ENCODE peak calls at places on chromosome 7, in five cellular contexts. Z, F, C, X and J are unnamed samples.

GRCh38 chr7:132124575-132124974 is 451.7 kb downstream of the PLXNA4 start:
- DNase-seq in Z (no peak), F (no peak), C (no peak), X (no peak), J (no peak)

GRCh38 chr7:74356589-74357315 is 67.5 kb downstream of the CLIP2 start:
- DNase-seq in Z (no peak), F (no peak), C (no peak), X (no peak), J (no peak)

GRCh38 chr7:152902054-152902453 is 142.5 kb downstream of the ACTR3B start:
- DNase-seq in Z (no peak), F (no peak), C (no peak), X (no peak), J (no peak)

GRCh38 chr7:137978464-137979237 is 23.2 kb downstream of the CREB3L2 start:
- DNase-seq in Z (peak; percentile 76), F (peak; percentile 97), C (no peak), X (no peak), J (peak; percentile 94)

GRCh38 chr7:41003031-41003925 is 699.6 kb downstream of the INHBA start:
- DNase-seq in Z (no peak), F (peak; percentile 35), C (peak; percentile 18), X (no peak), J (no peak)

GRCh38 chr7:41641006-41641714 is 61.7 kb downstream of the INHBA start:
- DNase-seq in Z (no peak), F (peak; percentile 48), C (no peak), X (no peak), J (no peak)

GRCh38 chr7:151871904-151872303 is 5.0 kb downstream of the PRKAG2 start:
- DNase-seq in Z (no peak), F (no peak), C (no peak), X (no peak), J (no peak)

GRCh38 chr7:4009720-4010119 is 672.4 kb upstream of the FOXK1 start:
- DNase-seq in Z (no peak), F (no peak), C (no peak), X (no peak), J (peak; percentile 33)

GRCh38 chr7:103613655-103614642 is 167.9 kb upstream of the SLC26A5 start:
- DNase-seq in Z (no peak), F (peak; percentile 10), C (no peak), X (no peak), J (no peak)

GRCh38 chr7:132964886-132965285 is 117.0 kb downstream of the CHCHD3 start:
- DNase-seq in Z (no peak), F (no peak), C (no peak), X (no peak), J (no peak)

GRCh38 chr7:97871659-97872024 is 566 bp downstream of the ASNS start:
- DNase-seq in Z (peak; percentile 8), F (no peak), C (peak; percentile 10), X (no peak), J (peak; percentile 72)

GRCh38 chr7:127154101-127154500 is 98.6 kb downstream of the GRM8 start:
- DNase-seq in Z (no peak), F (no peak), C (no peak), X (no peak), J (no peak)

GRCh38 chr7:127152423-127152822 is 100.3 kb downstream of the GRM8 start:
- DNase-seq in Z (no peak), F (no peak), C (no peak), X (no peak), J (no peak)

GRCh38 chr7:127153315-127153714 is 99.4 kb downstream of the GRM8 start:
- DNase-seq in Z (no peak), F (no peak), C (no peak), X (no peak), J (no peak)

GRCh38 chr7:127151379-127151778 is 101.4 kb downstream of the GRM8 start:
- DNase-seq in Z (no peak), F (no peak), C (no peak), X (no peak), J (no peak)

DNA sequence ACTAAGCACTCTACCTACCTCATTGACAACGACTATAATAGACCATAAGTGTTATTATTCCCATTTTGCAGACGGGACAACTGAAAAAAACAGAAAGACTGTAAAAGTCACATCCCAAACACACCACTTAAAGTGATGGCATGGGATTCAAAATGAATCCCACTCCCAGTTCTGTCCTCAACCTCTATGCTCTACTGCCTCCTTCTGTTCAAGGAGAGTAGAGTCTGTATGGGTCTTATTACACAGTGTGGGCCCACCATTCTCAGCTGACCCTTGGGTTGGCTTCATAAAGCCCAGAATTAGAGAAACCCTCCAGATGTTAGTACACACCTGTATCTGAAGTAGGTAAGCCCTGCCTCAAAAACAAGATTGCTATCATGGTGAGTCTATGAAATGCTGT is 102.2 kb downstream of the GRM8 start:
- DNase-seq in Z (no peak), F (no peak), C (no peak), X (no peak), J (no peak)
- TF ChIP-seq CTCF in Z (no peak), F (no peak), C (no peak), X (no peak), J (no peak)

GRCh38 chr7:93574646-93575554 is at the start of gene CALCR:
- DNase-seq in Z (no peak), F (no peak), C (no peak), X (no peak), J (no peak)
- H3K4me3 ChIP-seq in Z (peak within 1 kb of the TSS; percentile 20), F (peak within 1 kb of the TSS; percentile 21), C (no peak within 1 kb of the TSS), X (peak within 1 kb of the TSS; percentile 40), J (peak within 1 kb of the TSS; percentile 60)

DNA sequence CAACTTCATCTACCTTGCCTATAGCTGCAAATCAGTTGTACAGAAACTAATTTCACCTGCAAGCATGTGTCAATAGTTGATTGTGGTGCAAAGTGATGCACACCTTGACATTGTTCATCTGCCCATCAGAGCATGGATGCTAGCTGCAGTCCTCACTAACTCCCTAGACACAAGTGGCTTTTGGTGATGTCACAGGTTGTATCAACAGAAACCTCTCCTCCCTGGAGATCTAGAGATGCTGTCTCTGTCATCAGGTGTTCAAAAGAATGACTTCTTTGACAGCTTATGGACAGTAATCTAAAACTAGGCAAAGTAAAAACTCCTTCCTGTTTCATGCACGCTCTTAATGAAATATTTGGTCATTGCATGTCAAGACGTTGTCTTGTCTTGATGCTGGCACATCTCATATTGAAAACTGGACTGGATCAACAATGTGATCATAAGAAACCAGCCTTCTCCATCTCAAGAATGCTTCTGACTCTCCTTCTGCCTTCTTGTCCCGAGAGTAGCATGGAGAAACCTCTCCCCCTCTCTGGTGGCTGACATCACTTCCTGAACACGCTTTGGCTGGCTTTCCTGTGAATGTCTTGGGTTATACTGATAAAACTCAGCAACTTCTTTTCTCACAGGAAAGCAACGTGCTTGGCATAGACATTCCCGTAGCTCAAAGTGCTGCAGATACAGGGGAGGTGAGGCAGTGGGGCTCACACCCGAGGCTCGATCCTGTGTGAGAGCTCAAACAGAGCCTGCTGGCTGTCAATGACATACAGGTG is 176.2 kb upstream of the CDCA7L start:
- DNase-seq in Z (peak; percentile 79), F (peak; percentile 45), C (no peak), X (no peak), J (no peak)
- H3K27ac ChIP-seq in Z (peak overlapping the region; percentile 79), F (no peak overlapping the region), C (no peak overlapping the region), X (no peak overlapping the region), J (peak overlapping the region; percentile 66)

DNA sequence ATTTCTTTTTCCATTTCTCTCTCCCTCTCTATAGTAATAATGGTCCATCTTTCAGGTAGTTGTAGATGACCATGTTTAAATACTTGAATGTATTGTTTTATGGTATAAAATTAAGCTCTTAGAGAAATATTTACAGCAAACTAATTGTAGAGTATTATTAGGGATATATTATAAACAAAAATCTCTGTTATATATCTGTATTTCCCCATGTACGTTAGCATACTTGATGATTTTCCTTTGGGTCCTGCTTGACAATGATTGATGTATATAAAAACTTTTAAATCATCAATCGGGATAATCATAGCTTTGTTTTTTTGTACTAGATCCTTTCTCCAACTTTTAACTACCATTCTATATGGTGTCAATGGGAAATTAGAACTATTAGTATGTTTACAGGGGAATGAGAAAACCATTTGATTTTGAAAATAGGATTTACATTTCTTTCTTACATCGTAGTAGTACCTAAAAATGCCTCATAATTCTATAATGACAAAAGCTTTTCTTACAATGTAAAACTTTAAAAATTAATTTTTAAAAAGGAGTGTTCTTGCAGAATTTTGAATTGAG is 117.5 kb upstream of the CDK13 start:
- DNase-seq in Z (no peak), F (no peak), C (no peak), X (no peak), J (no peak)
- TF ChIP-seq CTCF in Z (no peak), F (no peak), C (no peak), X (no peak), J (no peak)